ENCODE peak calls at places on chromosomes 7 and 10, in four cellular contexts. G, J, C and Y are unnamed samples.

GRCh38 chr7:135281363-135281949 is 47.8 kb downstream of the STRA8 start:
- DNase-seq in G (peak; percentile 87), J (peak; percentile 90), C (peak; percentile 84), Y (peak; percentile 84)

GRCh38 chr7:101330011-101330484 is 8.4 kb upstream of the IFT22 start:
- DNase-seq in G (no peak), J (no peak), C (no peak), Y (no peak)

GRCh38 chr7:85928500-85928899 is 715.2 kb upstream of the GRM3 start:
- DNase-seq in G (no peak), J (no peak), C (no peak), Y (no peak)

GRCh38 chr7:142616121-142616643 is 133.1 kb upstream of the PRSS1 start:
- DNase-seq in G (no peak), J (no peak), C (no peak), Y (no peak)

GRCh38 chr10:19316204-19316870 is 267.7 kb downstream of the MALRD1 start:
- DNase-seq in G (no peak), J (no peak), C (no peak), Y (no peak)

GRCh38 chr10:14407567-14407966 is 76.8 kb upstream of the FRMD4A start:
- DNase-seq in G (no peak), J (no peak), C (no peak), Y (no peak)

GRCh38 chr10:101817542-101818118 is 614 bp downstream of the OGA start:
- DNase-seq in G (peak; percentile 95), J (peak; percentile 98), C (peak; percentile 97), Y (peak; percentile 94)

GRCh38 chr7:50781371-50781770 is 1.3 kb downstream of the GRB10 start:
- DNase-seq in G (no peak), J (no peak), C (no peak), Y (no peak)

GRCh38 chr10:82986216-82986615 is 1111.2 kb downstream of the NRG3 start:
- DNase-seq in G (no peak), J (no peak), C (no peak), Y (no peak)

GRCh38 chr10:82982110-82982608 is 1107.2 kb downstream of the NRG3 start:
- DNase-seq in G (peak; percentile 87), J (peak; percentile 91), C (no peak), Y (peak; percentile 94)

GRCh38 chr10:82980321-82980720 is 1105.3 kb downstream of the NRG3 start:
- DNase-seq in G (no peak), J (no peak), C (no peak), Y (no peak)

GRCh38 chr10:82981137-82981723 is 1106.2 kb downstream of the NRG3 start:
- DNase-seq in G (peak; percentile 45), J (peak; percentile 73), C (no peak), Y (peak; percentile 61)
- H3K4me3 ChIP-seq in G (no peak overlapping the region), J (no peak overlapping the region), C (no peak overlapping the region), Y (no peak overlapping the region)

DNA sequence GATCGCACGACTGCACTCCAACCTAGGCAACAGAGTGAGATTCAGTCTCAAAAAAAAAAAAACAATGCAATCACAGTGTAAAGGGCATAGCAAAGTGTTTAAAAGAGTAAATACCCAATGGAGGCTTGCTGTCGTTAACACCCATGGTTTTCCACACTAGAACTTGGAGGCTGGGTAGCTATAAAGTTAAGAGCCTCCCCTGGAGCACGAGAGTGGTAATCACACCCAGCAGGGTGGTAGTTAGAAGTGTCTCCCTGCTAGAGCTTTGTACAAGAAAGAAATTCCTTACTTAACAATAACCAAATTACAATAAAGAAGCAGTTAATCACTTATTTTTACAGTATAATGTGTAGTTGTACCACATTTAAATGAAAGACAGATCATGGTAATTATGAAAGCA is 1078.9 kb downstream of the NRG3 start:
- DNase-seq in G (no peak), J (no peak), C (no peak), Y (no peak)
- TF ChIP-seq CTCF in G (no peak), J (no peak), C (no peak), Y (no peak)

GRCh38 chr7:1533255-1533568 is 2.7 kb downstream of the MAFK start:
- DNase-seq in G (no peak), J (no peak), C (no peak), Y (no peak)
- H3K4me3 ChIP-seq in G (peak overlapping the region; percentile 21), J (peak overlapping the region; percentile 39), C (peak overlapping the region; percentile 12), Y (peak overlapping the region; percentile 76)

GRCh38 chr10:89228962-89229361 is 21.8 kb upstream of the CH25H start:
- DNase-seq in G (no peak), J (no peak), C (no peak), Y (no peak)

GRCh38 chr10:89228136-89228535 is 21.0 kb upstream of the CH25H start:
- DNase-seq in G (no peak), J (no peak), C (no peak), Y (no peak)

GRCh38 chr10:89221919-89222318 is 14.8 kb upstream of the CH25H start:
- DNase-seq in G (no peak), J (no peak), C (no peak), Y (peak; percentile 64)

GRCh38 chr10:89219512-89220218 is 12.5 kb upstream of the CH25H start:
- DNase-seq in G (no peak), J (no peak), C (no peak), Y (no peak)

DNA sequence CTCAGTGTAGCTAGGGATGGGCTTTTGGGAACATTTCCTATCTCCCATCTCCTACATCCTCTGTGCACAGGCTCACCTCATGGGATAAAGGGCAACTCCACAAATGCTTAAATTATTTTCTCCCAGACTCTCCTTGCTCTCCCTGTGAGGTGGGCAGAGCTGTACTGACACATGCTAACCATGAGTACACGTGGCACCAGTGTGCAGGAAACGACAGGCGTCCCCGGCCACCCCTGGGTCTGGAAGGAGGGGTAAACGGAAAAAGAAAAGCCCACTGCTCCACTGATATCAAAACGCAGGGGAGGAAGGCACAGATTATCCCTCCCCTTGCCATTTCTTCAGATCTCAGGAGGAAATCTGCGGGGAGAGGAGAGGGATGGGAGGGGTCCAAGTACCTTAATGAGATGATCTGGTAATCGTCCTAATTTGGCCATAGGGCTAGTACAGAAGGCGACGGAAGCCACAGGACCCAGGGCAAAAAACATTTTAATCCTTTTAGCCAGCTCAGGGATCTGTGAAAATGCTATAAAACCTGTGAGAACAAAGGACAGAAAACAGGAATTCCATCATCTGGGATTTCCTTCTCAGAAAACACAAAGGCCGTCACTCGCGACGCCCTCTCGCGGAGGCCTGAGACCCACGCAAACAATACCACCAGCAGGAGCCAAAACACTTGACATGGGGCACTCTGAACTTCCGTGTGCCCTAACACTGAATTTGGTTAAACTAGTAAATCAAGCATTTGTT is 17.8 kb upstream of the CH25H start:
- DNase-seq in G (no peak), J (no peak), C (no peak), Y (no peak)
- TF ChIP-seq CTCF in G (no peak), J (peak; percentile 8), C (no peak), Y (peak; percentile 28)

DNA sequence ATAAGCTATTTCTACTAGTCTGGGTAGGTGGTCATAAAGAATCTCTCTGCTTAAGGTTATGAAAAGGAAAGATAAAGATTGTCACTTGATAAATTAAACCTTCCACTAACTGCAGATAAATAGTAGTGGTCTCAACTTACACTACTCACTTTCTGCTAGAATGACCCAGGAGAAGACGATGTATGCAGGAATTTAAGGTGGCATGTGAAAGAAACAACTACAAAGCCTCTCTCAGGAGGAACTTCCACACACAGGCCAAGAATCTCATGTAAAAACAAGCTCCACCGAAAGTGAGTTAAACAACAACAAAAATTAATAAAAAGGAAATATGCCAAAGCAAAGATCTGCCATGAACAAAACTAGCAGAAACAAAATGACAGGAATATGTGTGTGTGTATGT is 165.4 kb downstream of the CDC14C start:
- DNase-seq in G (no peak), J (no peak), C (no peak), Y (no peak)
- H3K4me3 ChIP-seq in G (no peak overlapping the region), J (no peak overlapping the region), C (no peak overlapping the region), Y (no peak overlapping the region)

GRCh38 chr7:100049441-100050291 is at the start of gene ZSCAN21:
- DNase-seq in G (peak; percentile 84), J (peak; percentile 83), C (peak; percentile 94), Y (peak; percentile 74)

GRCh38 chr7:100040575-100040974 is 9.0 kb upstream of the ZSCAN21 start:
- DNase-seq in G (no peak), J (no peak), C (peak; percentile 13), Y (no peak)

GRCh38 chr7:100048680-100049079 is 894 bp upstream of the ZSCAN21 start:
- DNase-seq in G (no peak), J (no peak), C (peak; percentile 30), Y (no peak)

DNA sequence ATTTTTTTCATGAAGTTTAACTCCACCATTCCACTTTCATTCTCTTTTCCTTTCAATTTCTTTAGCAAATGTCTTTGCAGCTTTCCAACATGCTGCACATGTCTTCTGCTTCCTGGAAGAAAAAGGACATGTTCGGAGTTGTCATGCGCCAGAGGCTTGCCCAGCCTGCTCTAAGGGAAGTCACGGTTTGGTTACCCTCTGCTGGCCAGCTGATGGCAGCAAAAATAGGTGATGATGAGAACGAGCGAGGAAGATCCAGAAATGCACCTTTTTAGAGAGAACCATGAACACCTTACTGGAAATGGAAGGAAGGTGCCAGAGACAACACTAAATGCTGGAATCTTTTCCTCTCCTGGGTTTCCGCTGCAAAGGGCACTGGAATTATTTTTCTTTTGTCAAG is 4.9 kb upstream of the ZSCAN21 start:
- DNase-seq in G (no peak), J (no peak), C (peak; percentile 32), Y (no peak)
- TF ChIP-seq CTCF in G (no peak), J (no peak), C (peak; percentile 13), Y (no peak)

GRCh38 chr10:103475437-103475836 is 3.6 kb downstream of the CALHM3 start:
- DNase-seq in G (no peak), J (no peak), C (no peak), Y (no peak)

GRCh38 chr10:103476046-103476768 is 2.8 kb downstream of the CALHM3 start:
- DNase-seq in G (no peak), J (peak; percentile 36), C (no peak), Y (no peak)

GRCh38 chr10:103479135-103479534 is at the start of gene CALHM3:
- DNase-seq in G (no peak), J (no peak), C (no peak), Y (no peak)

GRCh38 chr10:103480521-103480920 is 1.5 kb upstream of the CALHM3 start:
- DNase-seq in G (peak; percentile 40), J (peak; percentile 62), C (no peak), Y (peak; percentile 36)

DNA sequence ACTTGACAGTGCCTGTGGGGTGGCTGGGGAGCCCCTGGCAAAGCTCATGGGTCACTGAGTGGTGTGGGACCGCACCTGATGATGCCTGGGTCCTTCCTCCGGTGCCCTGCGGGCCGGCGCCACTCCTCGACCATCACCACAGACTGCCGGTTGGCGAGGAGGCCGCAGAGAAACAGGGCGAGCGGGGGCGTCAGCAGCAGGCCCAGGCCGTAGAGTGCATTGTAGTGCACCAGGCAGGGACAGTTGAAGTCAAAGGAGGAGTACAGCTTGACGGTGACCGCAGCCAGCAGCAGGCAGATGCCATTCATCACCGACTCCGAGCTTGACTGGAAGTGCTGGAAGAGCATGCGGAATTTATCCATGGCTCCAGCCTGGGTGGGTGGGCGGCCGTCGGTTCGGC is 369 bp downstream of the CALHM3 start:
- DNase-seq in G (no peak), J (no peak), C (no peak), Y (no peak)
- H3K4me3 ChIP-seq in G (no peak overlapping the region), J (no peak overlapping the region), C (no peak overlapping the region), Y (no peak overlapping the region)